ENCODE peak calls at places on chromosomes 7 and 10, in six cellular contexts. E is stimulated activated CD4-positive, alpha-beta T cell treated with anti-CD3 and anti-CD28 coated beads, TNF-alpha, amount 100 ng/mL, for 24 hours; G is activated CD8-positive, alpha-beta memory T cell treated with anti-CD3 and anti-CD28 coated beads, Interleukin-2, amount 50 U/mL, for 48 hours; K is NCI-H1092; W is SJSA1; J is nucleus accumbens. D is an unnamed sample.

GRCh38 chr7:17599733-17600685 is 301.6 kb downstream of the AHR start:
- DNase-seq in E (no peak), G (no peak), K (no peak), W (peak), J (no peak), D (no peak)

GRCh38 chr7:101507327-101507726 is 121.8 kb downstream of the MYL10 start:
- DNase-seq in E (no peak), G (no peak), K (no peak), W (no peak), J (no peak), D (no peak)

GRCh38 chr7:108253275-108254044 is 123.3 kb upstream of the LAMB4 start:
- DNase-seq in E (no peak), G (no peak), K (no peak), W (no peak), J (no peak), D (no peak)

GRCh38 chr10:18230794-18231193 is 90.6 kb downstream of the CACNB2 start:
- DNase-seq in E (no peak), G (no peak), K (no peak), W (no peak), J (no peak), D (no peak)

GRCh38 chr10:52387744-52388143 is 73.7 kb downstream of the DKK1 start:
- DNase-seq in E (no peak), G (no peak), K (no peak), W (no peak), J (no peak), D (no peak)

GRCh38 chr10:62610649-62611229 is 193.8 kb upstream of the ADO start:
- DNase-seq in E (peak), G (peak), K (peak), W (no peak), J (peak), D (peak)

GRCh38 chr10:69104994-69105790 is 17.3 kb downstream of the SRGN start:
- DNase-seq in E (no peak), G (no peak), K (no peak), W (no peak), J (no peak), D (no peak)

GRCh38 chr10:73209705-73210104 is 37.4 kb downstream of the DNAJC9 start:
- DNase-seq in E (no peak), G (no peak), K (no peak), W (no peak), J (no peak), D (no peak)

GRCh38 chr7:38775503-38775902 is 133.5 kb downstream of the VPS41 start:
- DNase-seq in E (no peak), G (no peak), K (peak), W (no peak), J (no peak), D (no peak)

GRCh38 chr10:73907841-73908517 is 3.0 kb upstream of the PLAU start:
- DNase-seq in E (no peak), G (no peak), K (no peak), W (peak), J (no peak), D (peak)

GRCh38 chr7:137328389-137329120 is 15.0 kb downstream of the PTN start:
- DNase-seq in E (no peak), G (no peak), K (peak), W (peak), J (peak), D (no peak)

GRCh38 chr7:124031919-124032318 is 948 bp downstream of the TMEM229A start:
- DNase-seq in E (no peak), G (no peak), K (no peak), W (no peak), J (peak), D (no peak)

GRCh38 chr7:88386757-88387156 is 80.1 kb upstream of the STEAP4 start:
- DNase-seq in E (no peak), G (no peak), K (no peak), W (no peak), J (no peak), D (no peak)

GRCh38 chr10:7260912-7261700 is 149.7 kb downstream of the SFMBT2 start:
- DNase-seq in E (no peak), G (no peak), K (no peak), W (no peak), J (no peak), D (no peak)

GRCh38 chr7:124697746-124698145 is 67.8 kb downstream of the GPR37 start:
- DNase-seq in E (no peak), G (no peak), K (no peak), W (no peak), J (no peak), D (no peak)

GRCh38 chr7:148238926-148239325 is 351.6 kb upstream of the C7orf33 start:
- DNase-seq in E (no peak), G (no peak), K (no peak), W (no peak), J (no peak), D (no peak)

GRCh38 chr7:16695621-16696237 is 49.7 kb downstream of the BZW2 start:
- DNase-seq in E (no peak), G (no peak), K (peak), W (peak), J (no peak), D (no peak)

GRCh38 chr10:89236221-89236620 is 15.4 kb downstream of the LIPA start:
- DNase-seq in E (no peak), G (no peak), K (no peak), W (no peak), J (no peak), D (no peak)

GRCh38 chr10:78405781-78406180 is 372.1 kb downstream of the RPS24 start:
- DNase-seq in E (no peak), G (no peak), K (no peak), W (no peak), J (no peak), D (no peak)

GRCh38 chr7:5296627-5297226 is 14.0 kb downstream of the SLC29A4 start:
- DNase-seq in E (peak), G (peak), K (no peak), W (no peak), J (peak), D (no peak)

GRCh38 chr10:82411416-82411815 is 536.4 kb downstream of the NRG3 start:
- DNase-seq in E (no peak), G (no peak), K (no peak), W (no peak), J (no peak), D (no peak)

GRCh38 chr10:72297281-72297967 is 23.7 kb downstream of the DDIT4 start:
- DNase-seq in E (peak), G (peak), K (no peak), W (peak), J (no peak), D (peak)

GRCh38 chr7:1970895-1971294 is 261.9 kb downstream of the MAD1L1 start:
- DNase-seq in E (no peak), G (no peak), K (no peak), W (no peak), J (no peak), D (peak)

GRCh38 chr10:101260764-101261341 is 31.6 kb upstream of the LBX1 start:
- DNase-seq in E (no peak), G (no peak), K (no peak), W (no peak), J (no peak), D (no peak)

GRCh38 chr10:84358743-84359142 is 30.4 kb downstream of the CCSER2 start:
- DNase-seq in E (no peak), G (no peak), K (no peak), W (no peak), J (no peak), D (no peak)

GRCh38 chr10:103548581-103549348 is 55.3 kb downstream of the NEURL1 start:
- DNase-seq in E (no peak), G (no peak), K (no peak), W (no peak), J (no peak), D (no peak)

GRCh38 chr7:76280408-76280807 is 22.1 kb upstream of the HSPB1 start:
- DNase-seq in E (no peak), G (no peak), K (peak), W (no peak), J (no peak), D (no peak)

GRCh38 chr7:55160539-55160938 is 141.7 kb downstream of the EGFR start:
- DNase-seq in E (no peak), G (no peak), K (no peak), W (no peak), J (no peak), D (no peak)

GRCh38 chr7:22121702-22122474 is 176.2 kb upstream of the CDCA7L start:
- DNase-seq in E (no peak), G (no peak), K (no peak), W (no peak), J (no peak), D (no peak)

GRCh38 chr10:29974773-29975172 is 84.6 kb downstream of the JCAD start:
- DNase-seq in E (no peak), G (no peak), K (no peak), W (no peak), J (no peak), D (no peak)